ENCODE peak calls at places on chromosomes 12 and 14, in six cellular contexts. Q is prostate gland; K is bronchial epithelial cell; L is stimulated activated CD4-positive, alpha-beta T cell treated with anti-CD3 and anti-CD28 coated beads, Interleukin-4, amount 100 ng/mL, for 24 hours; X is ureter; S is NCI-H2081. U is an unnamed sample.

GRCh38 chr14:67970923-67971322 is 151.3 kb downstream of the RAD51B start:
- DNase-seq in Q (no peak), K (peak; percentile 63), L (no peak), X (no peak), S (no peak), U (peak; percentile 11)

GRCh38 chr12:31005944-31006361 is 67.7 kb upstream of the DDX11 start:
- DNase-seq in Q (no peak), K (peak; percentile 37), L (no peak), X (no peak), S (no peak), U (peak; percentile 79)

GRCh38 chr12:52650520-52651081 is 1.4 kb downstream of the KRT2 start:
- DNase-seq in Q (peak; percentile 81), K (no peak), L (no peak), X (no peak), S (no peak), U (no peak)

GRCh38 chr14:73662439-73663056 is 17.8 kb downstream of the DNAL1 start:
- DNase-seq in Q (peak; percentile 11), K (peak; percentile 93), L (no peak), X (no peak), S (no peak), U (peak; percentile 96)

GRCh38 chr12:2052861-2053674 is at the start of gene CACNA1C:
- DNase-seq in Q (peak; percentile 64), K (no peak), L (peak; percentile 32), X (peak; percentile 60), S (peak; percentile 60), U (peak; percentile 45)

GRCh38 chr12:49041036-49041880 is 19.3 kb downstream of the KMT2D start:
- DNase-seq in Q (no peak), K (no peak), L (no peak), X (no peak), S (no peak), U (no peak)

GRCh38 chr14:49581961-49582210 is 4.3 kb downstream of the RPS29 start:
- DNase-seq in Q (no peak), K (no peak), L (no peak), X (no peak), S (no peak), U (no peak)

GRCh38 chr14:70036665-70037064 is 152.1 kb downstream of the SLC8A3 start:
- DNase-seq in Q (no peak), K (no peak), L (no peak), X (no peak), S (peak; percentile 9), U (peak; percentile 2)

GRCh38 chr12:130988261-130989175 is 34.8 kb downstream of the ADGRD1 start:
- DNase-seq in Q (no peak), K (no peak), L (no peak), X (no peak), S (no peak), U (no peak)

GRCh38 chr12:130011611-130012385 is 108.0 kb upstream of the TMEM132D start:
- DNase-seq in Q (no peak), K (no peak), L (no peak), X (no peak), S (no peak), U (no peak)

GRCh38 chr12:79260923-79261322 is 396.3 kb downstream of the SYT1 start:
- DNase-seq in Q (no peak), K (no peak), L (no peak), X (no peak), S (no peak), U (no peak)